ENCODE peak calls at places on chromosome 4, in seven cellular contexts. D is choroid plexus epithelial cell; L is ecto neural progenitor cell; W is stimulated activated CD4-positive, alpha-beta T cell treated with anti-CD3 and anti-CD28 coated beads, Interleukin-15, amount 100 ng/mL, for 24 hours; Q is stimulated activated CD8-positive, alpha-beta memory T cell treated with anti-CD3 and anti-CD28 coated beads, Interleukin-7, amount 100 ng/mL, for 24 hours; N is stimulated activated naive CD8-positive, alpha-beta T cell treated with anti-CD3 and anti-CD28 coated beads, Interleukin-15, Interleukin-2, amounts not matched to agents 100 U/mL and 50 U/mL, for 24 hours; J is T-helper 17 cell. E is an unnamed sample.

GRCh38 chr4:178215754-178216153 is 773.5 kb upstream of the AGA start:
- DNase-seq in D (no peak), L (no peak), Q (no peak), W (no peak), N (no peak), J (no peak), E (no peak)

GRCh38 chr4:44056721-44057151 is 391.9 kb downstream of the KCTD8 start:
- DNase-seq in W (no peak), N (no peak), Q (no peak), J (no peak), D (no peak), L (no peak), E (no peak)

GRCh38 chr4:76723916-76724315 is 174.0 kb downstream of the SOWAHB start:
- DNase-seq in J (no peak), L (no peak), W (no peak), N (no peak), D (peak; percentile 75), Q (no peak), E (no peak)

GRCh38 chr4:107252621-107253020 is 216.5 kb upstream of the DKK2 start:
- DNase-seq in D (no peak), Q (no peak), J (no peak), W (no peak), N (no peak), L (no peak), E (no peak)

GRCh38 chr4:171203425-171203824 is 609.8 kb upstream of the GALNTL6 start:
- DNase-seq in W (no peak), Q (no peak), J (no peak), L (no peak), N (no peak), D (peak; percentile 10), E (no peak)

GRCh38 chr4:124035364-124036036 is 638.9 kb downstream of the SPRY1 start:
- DNase-seq in W (no peak), D (no peak), N (no peak), Q (no peak), L (no peak), J (no peak), E (no peak)

GRCh38 chr4:154344686-154345085 is 146.9 kb downstream of the DCHS2 start:
- DNase-seq in Q (no peak), W (no peak), D (no peak), J (no peak), N (no peak), L (no peak), E (no peak)

GRCh38 chr4:15065516-15065915 is 63.2 kb downstream of the CPEB2 start:
- DNase-seq in N (no peak), L (no peak), Q (no peak), D (no peak), J (no peak), W (no peak), E (no peak)

GRCh38 chr4:137576437-137576836 is 44.1 kb upstream of the PCDH18 start:
- DNase-seq in L (no peak), J (no peak), N (no peak), D (no peak), Q (no peak), W (no peak), E (no peak)

GRCh38 chr4:8819421-8820177 is 52.0 kb downstream of the HMX1 start:
- DNase-seq in W (no peak), Q (no peak), D (no peak), L (peak; percentile 47), N (no peak), J (no peak), E (no peak)

GRCh38 chr4:158754385-158755180 is 14.2 kb upstream of the FNIP2 start:
- DNase-seq in J (no peak), N (no peak), W (no peak), Q (no peak), L (no peak), D (peak; percentile 56), E (no peak)

GRCh38 chr4:113683143-113683542 is 78.4 kb downstream of the CAMK2D start:
- DNase-seq in W (peak; percentile 84), Q (peak; percentile 31), L (no peak), J (peak; percentile 31), D (no peak), N (peak; percentile 70), E (peak; percentile 64)

GRCh38 chr4:37803348-37803973 is 23.0 kb upstream of the PGM2 start:
- DNase-seq in N (no peak), D (peak; percentile 83), W (no peak), Q (no peak), J (no peak), L (no peak), E (no peak)

GRCh38 chr4:25258980-25259578 is 25.2 kb downstream of the PI4K2B start:
- DNase-seq in N (no peak), J (no peak), Q (no peak), W (no peak), L (no peak), D (peak; percentile 52), E (no peak)

GRCh38 chr4:107862658-107863057 is 37.9 kb downstream of the SGMS2 start:
- DNase-seq in D (peak; percentile 81), L (no peak), N (peak; percentile 3), W (peak; percentile 7), Q (no peak), J (no peak), E (no peak)

GRCh38 chr4:42478941-42479340 is 81.7 kb downstream of the SHISA3 start:
- DNase-seq in J (no peak), W (no peak), L (no peak), N (no peak), Q (no peak), D (no peak), E (no peak)

GRCh38 chr4:85946821-85947220 is 413.0 kb downstream of the MAPK10 start:
- DNase-seq in N (no peak), Q (no peak), J (no peak), L (no peak), D (no peak), W (no peak), E (no peak)